ENCODE peak calls at places on chromosomes 2 and 18, in four cellular contexts. One of them, this sample, is unnamed.

GRCh38 chr2:236593956-236594355 is 24.3 kb downstream of the ACKR3 start:
- DNase-seq in H1: no peak
- DNase-seq in K562: no peak
- DNase-seq in WTC11: no peak
- DNase-seq in this sample: no peak

GRCh38 chr2:219045937-219046550 is 4.7 kb upstream of the CFAP65 start:
- DNase-seq in H1: no peak
- DNase-seq in K562: peak
- DNase-seq in WTC11: peak
- DNase-seq in this sample: no peak

GRCh38 chr2:186542002-186542401 is 47.9 kb upstream of the ITGAV start:
- DNase-seq in H1: no peak
- DNase-seq in K562: no peak
- DNase-seq in WTC11: no peak
- DNase-seq in this sample: no peak

GRCh38 chr2:191351298-191351697 is 106.1 kb downstream of the MYO1B start:
- DNase-seq in H1: no peak
- DNase-seq in K562: no peak
- DNase-seq in WTC11: no peak
- DNase-seq in this sample: no peak

GRCh38 chr18:49563130-49563540 is 1.3 kb downstream of the LIPG start:
- DNase-seq in H1: no peak
- DNase-seq in K562: no peak
- DNase-seq in WTC11: no peak
- DNase-seq in this sample: no peak

GRCh38 chr2:179543361-179543901 is 278.8 kb upstream of the SESTD1 start:
- DNase-seq in H1: no peak
- DNase-seq in K562: no peak
- DNase-seq in WTC11: no peak
- DNase-seq in this sample: no peak

GRCh38 chr2:71631411-71631931 is 178.1 kb downstream of the DYSF start:
- DNase-seq in H1: no peak
- DNase-seq in K562: no peak
- DNase-seq in WTC11: no peak
- DNase-seq in this sample: no peak

GRCh38 chr2:183009249-183009899 is 28.9 kb downstream of the NCKAP1 start:
- DNase-seq in H1: no peak
- DNase-seq in K562: no peak
- DNase-seq in WTC11: no peak
- DNase-seq in this sample: no peak

GRCh38 chr2:20551231-20551944 is 99.5 kb downstream of the HS1BP3 start:
- DNase-seq in H1: no peak
- DNase-seq in K562: no peak
- DNase-seq in WTC11: no peak
- DNase-seq in this sample: no peak

GRCh38 chr2:85866165-85866659 is 22.6 kb downstream of the ST3GAL5 start:
- DNase-seq in H1: no peak
- DNase-seq in K562: no peak
- DNase-seq in WTC11: no peak
- DNase-seq in this sample: no peak

GRCh38 chr2:133177196-133177595 is 391.1 kb downstream of the NCKAP5 start:
- DNase-seq in H1: no peak
- DNase-seq in K562: no peak
- DNase-seq in WTC11: no peak
- DNase-seq in this sample: no peak
- TF ChIP-seq CREB1 in H1: no peak
- TF ChIP-seq CREB1 in K562: no peak
- TF ChIP-seq CREB1 in WTC11: no peak
- TF ChIP-seq CREB1 in this sample: no peak

DNA sequence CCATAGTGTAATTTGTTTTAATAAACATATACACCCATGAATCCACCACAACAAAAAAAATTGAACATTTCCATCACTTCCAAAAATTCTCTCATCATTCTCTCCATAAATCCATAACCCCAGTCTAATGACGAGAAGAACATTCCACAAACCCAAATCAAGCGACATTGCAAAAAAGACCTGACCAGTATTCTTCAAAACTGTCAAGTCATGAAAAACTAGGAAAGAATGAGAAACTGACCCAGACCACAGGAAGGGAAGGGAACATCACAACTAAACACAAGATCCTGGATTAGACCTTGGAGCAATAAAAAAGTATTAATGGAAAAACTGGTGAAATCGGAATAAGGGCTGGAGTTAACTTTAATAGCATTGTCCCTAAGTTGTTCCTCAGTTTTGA is 141.3 kb upstream of the SLC35G4 start:
- DNase-seq in H1: no peak
- DNase-seq in K562: no peak
- DNase-seq in WTC11: no peak
- DNase-seq in this sample: no peak
- TF ChIP-seq CREB1 in H1: no peak
- TF ChIP-seq CREB1 in K562: no peak
- TF ChIP-seq CREB1 in WTC11: no peak
- TF ChIP-seq CREB1 in this sample: no peak

GRCh38 chr2:119483395-119483753 is 40.9 kb downstream of the SCTR start:
- DNase-seq in H1: no peak
- DNase-seq in K562: no peak
- DNase-seq in WTC11: no peak
- DNase-seq in this sample: no peak
- TF ChIP-seq CREB1 in H1: no peak
- TF ChIP-seq CREB1 in K562: no peak
- TF ChIP-seq CREB1 in WTC11: no peak
- TF ChIP-seq CREB1 in this sample: no peak

GRCh38 chr18:66461344-66461743 is 142.5 kb downstream of the CDH19 start:
- DNase-seq in H1: no peak
- DNase-seq in K562: no peak
- DNase-seq in WTC11: no peak
- DNase-seq in this sample: no peak

DNA sequence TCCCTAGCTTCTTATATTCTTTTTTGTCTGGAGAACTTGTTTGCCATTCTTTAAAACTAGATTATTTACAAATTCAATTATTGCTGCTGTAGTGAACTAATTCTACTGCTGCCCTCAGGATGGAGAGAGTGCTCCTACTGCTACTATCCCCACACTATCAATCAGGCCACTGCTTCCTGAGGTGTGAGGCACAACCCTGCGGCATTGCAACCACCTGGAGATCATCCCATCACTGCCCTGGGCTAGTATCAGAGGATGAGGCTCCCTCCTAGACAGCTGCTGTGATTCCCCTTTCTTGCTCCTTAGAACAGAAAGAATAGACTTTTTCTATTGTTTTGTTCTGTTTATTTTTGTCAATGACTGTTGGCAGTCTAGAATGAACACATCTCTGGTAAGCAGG is 146.6 kb downstream of the CDH19 start:
- DNase-seq in H1: no peak
- DNase-seq in K562: no peak
- DNase-seq in WTC11: peak
- DNase-seq in this sample: no peak
- TF ChIP-seq CREB1 in H1: no peak
- TF ChIP-seq CREB1 in K562: no peak
- TF ChIP-seq CREB1 in WTC11: no peak
- TF ChIP-seq CREB1 in this sample: no peak

DNA sequence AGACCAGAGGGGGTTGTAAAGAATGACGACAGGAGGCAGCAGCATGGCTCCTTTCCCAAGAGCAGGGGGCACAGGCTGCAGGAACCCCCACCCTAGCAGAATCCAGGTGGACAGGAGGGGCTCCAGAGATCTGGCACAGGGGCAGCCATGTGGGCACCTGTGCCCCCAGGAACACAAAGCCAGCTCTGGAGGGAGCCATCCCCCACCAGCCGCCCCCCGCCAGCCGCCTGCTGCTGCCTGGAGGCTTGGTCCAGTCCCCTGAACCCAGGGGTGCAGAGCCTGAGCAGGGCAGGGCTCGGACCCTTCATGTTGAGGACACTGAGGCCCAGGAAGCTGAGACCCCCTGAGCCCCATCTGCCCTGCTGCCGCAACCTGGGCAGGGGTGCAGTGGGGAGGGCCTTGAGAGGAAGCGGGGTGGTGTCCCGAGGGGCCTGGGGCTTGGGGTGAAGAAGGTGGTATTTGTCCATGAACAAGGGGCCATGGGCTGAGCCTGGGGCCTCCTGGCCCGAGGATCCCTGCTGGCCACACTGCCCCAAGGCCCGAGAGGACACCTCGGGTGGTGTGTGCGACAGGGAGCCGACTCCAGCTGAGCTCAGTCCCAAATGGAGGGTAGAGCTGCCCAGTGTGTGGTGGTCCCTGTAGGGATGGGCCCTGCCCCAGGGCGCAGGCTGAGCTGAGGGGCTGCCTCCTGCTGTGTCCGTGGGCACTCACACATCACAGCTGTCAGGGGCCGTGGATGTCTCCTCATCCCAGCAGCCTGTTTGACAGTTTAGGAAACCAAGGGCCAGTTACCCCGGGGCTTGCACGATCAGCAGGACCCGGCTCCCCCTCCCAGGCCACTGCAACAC is 39.8 kb upstream of the SNED1 start:
- DNase-seq in H1: no peak
- DNase-seq in K562: no peak
- DNase-seq in WTC11: no peak
- DNase-seq in this sample: no peak
- TF ChIP-seq CREB1 in H1: no peak
- TF ChIP-seq CREB1 in K562: no peak
- TF ChIP-seq CREB1 in WTC11: no peak
- TF ChIP-seq CREB1 in this sample: no peak

GRCh38 chr2:127569274-127570065 is 34.0 kb downstream of the MYO7B start:
- DNase-seq in H1: no peak
- DNase-seq in K562: no peak
- DNase-seq in WTC11: no peak
- DNase-seq in this sample: no peak
- TF ChIP-seq CREB1 in H1: no peak
- TF ChIP-seq CREB1 in K562: no peak
- TF ChIP-seq CREB1 in WTC11: no peak
- TF ChIP-seq CREB1 in this sample: no peak

DNA sequence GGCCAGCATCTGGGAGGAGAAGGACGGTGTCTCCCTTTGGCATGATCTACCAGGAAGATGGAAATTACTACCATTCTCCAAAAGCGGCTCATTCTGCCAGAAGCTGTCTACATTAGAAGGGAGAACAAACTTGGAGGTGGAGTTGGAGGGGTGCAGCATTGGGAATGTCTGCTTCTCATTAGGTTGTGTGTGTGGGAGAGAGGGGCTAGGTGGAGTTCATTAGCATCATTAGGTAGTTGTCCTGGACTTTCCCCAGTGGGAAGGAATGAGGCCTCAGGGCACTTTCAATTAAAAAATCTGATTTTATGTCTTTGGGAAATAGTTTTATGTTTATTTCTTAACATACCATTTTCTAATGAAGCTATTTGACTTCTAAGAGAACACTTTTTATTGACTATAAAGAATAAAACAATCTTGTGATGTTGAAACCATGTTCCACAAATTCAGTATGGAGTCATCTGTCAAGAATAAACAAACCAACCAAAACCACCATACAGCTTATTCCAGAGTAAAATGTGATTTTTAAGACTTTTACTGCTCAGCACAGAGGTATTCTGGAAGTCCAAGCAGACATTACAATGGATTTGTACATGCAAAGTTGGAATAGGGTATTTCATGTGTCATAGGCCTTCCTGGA is 60.6 kb downstream of the VAPA start:
- DNase-seq in H1: no peak
- DNase-seq in K562: no peak
- DNase-seq in WTC11: no peak
- DNase-seq in this sample: no peak
- TF ChIP-seq CREB1 in H1: no peak
- TF ChIP-seq CREB1 in K562: no peak
- TF ChIP-seq CREB1 in WTC11: no peak
- TF ChIP-seq CREB1 in this sample: no peak

DNA sequence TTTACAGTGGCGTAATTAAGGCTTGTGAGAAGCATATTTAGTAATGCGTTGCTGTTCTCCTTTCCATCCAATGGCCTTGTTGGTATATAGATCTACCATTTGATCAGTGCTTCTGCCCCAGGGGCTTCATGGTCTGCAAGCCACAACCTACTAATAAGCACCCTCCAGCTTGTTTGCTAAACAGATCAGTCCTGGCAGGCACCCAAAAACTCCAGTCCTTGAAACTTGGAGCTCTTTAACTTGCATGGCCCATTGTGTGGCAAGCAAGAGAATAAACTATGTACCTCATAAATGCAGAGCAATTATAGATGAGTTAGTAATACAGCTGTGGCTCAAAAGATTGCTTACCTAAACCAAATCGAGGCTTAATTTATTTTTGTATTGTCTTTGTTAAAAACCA is 158.5 kb downstream of the FTCDNL1 start:
- DNase-seq in H1: no peak
- DNase-seq in K562: no peak
- DNase-seq in WTC11: no peak
- DNase-seq in this sample: no peak
- TF ChIP-seq CREB1 in H1: no peak
- TF ChIP-seq CREB1 in K562: no peak
- TF ChIP-seq CREB1 in WTC11: no peak
- TF ChIP-seq CREB1 in this sample: no peak

GRCh38 chr2:16068233-16068940 is 128.0 kb downstream of the MYCN start:
- DNase-seq in H1: no peak
- DNase-seq in K562: no peak
- DNase-seq in WTC11: no peak
- DNase-seq in this sample: no peak
- TF ChIP-seq CREB1 in H1: no peak
- TF ChIP-seq CREB1 in K562: no peak
- TF ChIP-seq CREB1 in WTC11: no peak
- TF ChIP-seq CREB1 in this sample: no peak

DNA sequence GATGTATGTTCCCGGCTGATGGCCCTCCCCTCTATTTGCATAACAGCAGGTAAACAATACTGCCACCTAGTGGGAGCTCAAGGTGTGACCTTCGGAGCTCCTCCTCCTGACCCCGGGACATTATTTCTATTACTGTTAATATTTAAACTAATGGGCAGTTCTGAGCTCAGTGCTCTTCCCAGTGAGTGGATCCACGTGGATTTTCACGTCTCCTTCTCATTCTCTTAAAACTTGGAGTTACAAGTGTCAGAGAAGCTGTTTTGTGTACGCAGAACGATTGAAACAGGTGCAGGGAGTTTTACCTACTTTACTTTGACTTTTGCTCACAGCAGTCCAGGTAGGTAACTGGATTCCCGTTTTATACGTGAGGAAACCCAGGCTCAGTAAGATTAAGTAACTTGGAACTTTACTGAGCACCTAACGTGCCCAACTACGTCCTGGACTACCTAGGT is 127.3 kb downstream of the PRKCE start:
- DNase-seq in H1: peak
- DNase-seq in K562: peak
- DNase-seq in WTC11: peak
- DNase-seq in this sample: peak
- TF ChIP-seq CREB1 in H1: no peak
- TF ChIP-seq CREB1 in K562: no peak
- TF ChIP-seq CREB1 in WTC11: no peak
- TF ChIP-seq CREB1 in this sample: no peak